ENCODE peak calls at places on chromosomes 16 and 17, in eight cellular contexts. K, W, E, R, U, G, Z and H are unnamed samples.

GRCh38 chr17:27329146-27329805 is 35.4 kb downstream of the WSB1 start:
- DNase-seq in K (no peak), U (no peak), Z (no peak), W (no peak), R (no peak), E (no peak), G (no peak), H (no peak)

GRCh38 chr16:49739381-49739780 is 116.5 kb downstream of the ZNF423 start:
- DNase-seq in R (no peak), U (no peak), Z (no peak), W (no peak), G (no peak), K (peak), E (no peak), H (no peak)

GRCh38 chr17:15498107-15498506 is 30.7 kb upstream of the CDRT4 start:
- DNase-seq in W (no peak), R (no peak), U (peak), G (no peak), Z (no peak), K (no peak), E (no peak), H (peak)

GRCh38 chr16:4081577-4082021 is 34.6 kb downstream of the ADCY9 start:
- DNase-seq in R (no peak), U (no peak), Z (no peak), W (peak), E (no peak), K (no peak), G (no peak), H (no peak)

GRCh38 chr17:56325561-56325960 is 172.3 kb downstream of the ANKFN1 start:
- DNase-seq in E (no peak), Z (no peak), G (no peak), U (no peak), K (no peak), R (no peak), W (no peak), H (no peak)

GRCh38 chr16:75820672-75821071 is 94.4 kb upstream of the CPHXL start:
- DNase-seq in G (no peak), R (no peak), U (no peak), W (no peak), K (no peak), Z (no peak), E (no peak), H (peak)

GRCh38 chr17:6526362-6527152 is 29.8 kb downstream of the PITPNM3 start:
- DNase-seq in R (no peak), W (no peak), Z (no peak), G (no peak), U (peak), K (no peak), E (no peak), H (no peak)

GRCh38 chr16:84194470-84195200 is 3.7 kb downstream of the ADAD2 start:
- DNase-seq in U (no peak), R (no peak), K (no peak), G (no peak), E (no peak), W (no peak), Z (no peak), H (peak)

GRCh38 chr16:47590472-47590871 is 129.3 kb downstream of the PHKB start:
- DNase-seq in G (no peak), K (no peak), U (no peak), Z (no peak), E (no peak), W (no peak), R (no peak), H (no peak)

GRCh38 chr16:22183901-22184614 is 21.8 kb downstream of the SDR42E2 start:
- DNase-seq in W (no peak), Z (peak), U (peak), R (no peak), E (no peak), G (no peak), K (no peak), H (peak)

GRCh38 chr17:3935825-3936355 is 19.6 kb upstream of the P2RX1 start:
- DNase-seq in Z (no peak), E (no peak), U (no peak), G (no peak), W (peak), R (no peak), K (no peak), H (no peak)

GRCh38 chr16:87550510-87550961 is 51.8 kb upstream of the JPH3 start:
- DNase-seq in U (peak), K (peak), W (no peak), E (no peak), R (no peak), Z (peak), G (peak), H (peak)

GRCh38 chr17:40095944-40096791 is 4.2 kb downstream of the NR1D1 start:
- DNase-seq in E (peak), K (no peak), U (no peak), W (no peak), G (no peak), Z (peak), R (no peak), H (no peak)

GRCh38 chr17:8745586-8746500 is 1.2 kb upstream of the CCDC42 start:
- DNase-seq in U (peak), K (peak), R (peak), W (peak), E (peak), Z (peak), G (peak), H (no peak)

GRCh38 chr17:43456661-43457361 is 27.0 kb upstream of the DHX8 start:
- DNase-seq in R (peak), K (peak), G (no peak), Z (no peak), W (no peak), E (peak), U (peak), H (no peak)

GRCh38 chr16:63981639-63982038 is 1140.2 kb downstream of the CDH11 start:
- DNase-seq in E (no peak), G (no peak), Z (no peak), U (no peak), R (no peak), W (no peak), K (no peak), H (no peak)

GRCh38 chr17:17570798-17571716 is 20.5 kb downstream of the PEMT start:
- DNase-seq in R (peak), U (no peak), E (no peak), K (no peak), W (no peak), Z (no peak), G (no peak), H (no peak)

GRCh38 chr16:53152321-53152720 is 97.5 kb downstream of the CHD9 start:
- DNase-seq in W (no peak), G (no peak), R (no peak), E (no peak), K (no peak), U (no peak), Z (no peak), H (no peak)

GRCh38 chr17:2403044-2403443 is 2.2 kb upstream of the MNT start:
- DNase-seq in K (no peak), R (no peak), E (no peak), G (no peak), U (no peak), W (no peak), Z (no peak), H (no peak)

GRCh38 chr16:83439412-83439811 is 368.4 kb upstream of the HSBP1 start:
- DNase-seq in Z (no peak), U (no peak), G (no peak), R (no peak), E (no peak), K (no peak), W (no peak), H (no peak)

GRCh38 chr16:85566502-85567100 is 46.5 kb upstream of the GSE1 start:
- DNase-seq in E (no peak), Z (no peak), R (no peak), W (no peak), K (no peak), U (no peak), G (no peak), H (no peak)
- TF ChIP-seq CTCF in E (no peak), Z (no peak), R (peak), W (no peak), K (no peak), U (peak), G (peak), H (no peak)

DNA sequence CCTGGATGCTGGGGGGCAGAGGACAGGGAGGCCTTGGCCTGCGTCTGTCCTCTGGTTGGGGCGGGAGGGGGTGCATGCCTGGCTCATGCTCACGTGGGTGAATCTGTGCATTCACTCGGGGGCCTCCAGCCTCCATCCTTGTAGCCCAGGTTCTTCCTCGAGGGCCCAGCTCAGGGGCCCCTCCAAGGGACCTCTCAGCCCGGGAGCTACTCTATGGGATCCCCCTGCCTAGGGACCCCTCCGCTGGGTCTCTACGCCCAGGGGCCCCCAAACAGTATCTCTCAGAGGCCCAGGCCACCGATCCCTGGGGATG is 19.7 kb upstream of the C1QL1 start:
- DNase-seq in E (no peak), W (no peak), R (no peak), U (no peak), K (no peak), Z (no peak), G (no peak), H (no peak)
- TF ChIP-seq CTCF in E (no peak), W (no peak), R (no peak), U (no peak), K (no peak), Z (no peak), G (no peak), H (no peak)

DNA sequence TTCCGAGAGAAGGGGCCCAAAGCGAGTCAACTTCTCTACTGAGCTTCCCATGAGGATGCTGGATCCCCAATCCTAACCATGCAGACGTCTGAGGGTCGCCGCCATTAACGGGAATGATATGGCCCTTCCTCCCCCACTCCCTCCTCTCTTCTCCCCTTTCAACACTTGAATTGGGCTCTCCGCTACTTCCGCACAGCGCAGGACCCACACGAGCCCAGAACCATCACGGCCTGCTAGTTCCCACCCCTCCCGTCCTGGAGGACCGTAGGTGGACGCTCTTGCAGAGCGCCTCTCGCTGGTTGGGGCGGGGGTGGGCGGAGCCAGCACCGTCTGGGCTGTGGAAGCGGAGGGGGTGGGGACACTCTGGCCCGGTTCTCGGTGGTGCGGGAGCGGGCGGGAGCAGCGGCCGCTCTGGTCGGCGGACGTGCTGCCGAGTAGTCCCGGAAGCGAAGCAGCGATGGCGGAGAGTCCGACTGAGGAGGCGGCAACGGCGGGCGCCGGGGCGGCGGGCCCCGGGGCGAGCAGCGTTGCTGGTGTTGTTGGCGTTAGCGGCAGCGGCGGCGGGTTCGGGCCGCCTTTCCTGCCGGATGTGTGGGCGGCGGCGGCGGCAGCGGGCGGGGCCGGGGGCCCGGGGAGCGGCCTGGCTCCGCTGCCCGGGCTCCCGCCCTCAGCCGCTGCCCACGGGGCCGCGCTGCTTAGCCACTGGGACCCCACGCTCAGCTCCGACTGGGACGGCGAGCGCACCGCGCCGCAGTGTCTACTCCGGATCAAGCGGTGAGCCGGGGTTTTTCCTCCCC is at the start of gene UBE2Z:
- DNase-seq in U (peak), W (peak), K (peak), Z (peak), G (peak), E (peak), R (peak), H (peak)
- TF ChIP-seq CTCF in U (peak), W (peak), K (no peak), Z (no peak), G (peak), E (peak), R (peak), H (no peak)

GRCh38 chr16:578232-578869 is 8.6 kb downstream of the PIGQ start:
- DNase-seq in Z (no peak), K (no peak), G (no peak), W (no peak), R (no peak), U (no peak), E (no peak), H (no peak)

GRCh38 chr16:576197-576822 is 6.5 kb downstream of the PIGQ start:
- DNase-seq in R (no peak), G (no peak), U (peak), Z (no peak), E (no peak), K (no peak), W (no peak), H (no peak)

GRCh38 chr16:575354-576196 is 5.8 kb downstream of the PIGQ start:
- DNase-seq in R (no peak), W (no peak), U (no peak), E (no peak), G (no peak), Z (no peak), K (no peak), H (no peak)

GRCh38 chr16:577796-578195 is 8.0 kb downstream of the PIGQ start:
- DNase-seq in W (no peak), R (no peak), K (no peak), G (no peak), Z (no peak), E (no peak), U (no peak), H (no peak)

DNA sequence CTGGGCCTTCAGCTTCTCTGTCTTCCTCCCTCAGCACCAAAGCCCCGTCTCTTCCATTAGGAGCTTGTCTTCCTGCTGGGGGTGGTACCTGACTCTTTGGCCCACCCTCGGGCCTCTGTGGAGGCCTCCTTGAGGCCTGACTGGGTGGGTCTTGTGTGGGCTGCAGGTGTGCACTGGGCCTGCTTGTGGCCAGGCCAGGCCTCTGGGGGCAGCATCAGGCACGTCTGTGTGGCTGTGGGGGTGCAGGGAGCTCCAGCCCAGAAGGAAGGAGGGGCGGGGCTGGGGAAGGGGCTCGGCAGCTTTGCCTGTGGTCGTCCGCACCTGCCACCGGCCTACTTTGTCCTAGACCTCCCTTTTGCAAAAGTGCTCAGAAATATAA is 7.0 kb downstream of the PIGQ start:
- DNase-seq in R (no peak), G (no peak), W (no peak), U (no peak), E (no peak), Z (no peak), K (no peak), H (no peak)
- TF ChIP-seq CTCF in R (no peak), G (peak), W (no peak), U (no peak), E (no peak), Z (peak), K (peak), H (peak)

GRCh38 chr17:38402897-38403296 is 25.4 kb upstream of the ARHGAP23 start:
- DNase-seq in K (no peak), G (no peak), E (no peak), W (no peak), Z (no peak), U (no peak), R (no peak), H (no peak)
- TF ChIP-seq CTCF in K (peak), G (no peak), E (no peak), W (peak), Z (peak), U (no peak), R (peak), H (no peak)

DNA sequence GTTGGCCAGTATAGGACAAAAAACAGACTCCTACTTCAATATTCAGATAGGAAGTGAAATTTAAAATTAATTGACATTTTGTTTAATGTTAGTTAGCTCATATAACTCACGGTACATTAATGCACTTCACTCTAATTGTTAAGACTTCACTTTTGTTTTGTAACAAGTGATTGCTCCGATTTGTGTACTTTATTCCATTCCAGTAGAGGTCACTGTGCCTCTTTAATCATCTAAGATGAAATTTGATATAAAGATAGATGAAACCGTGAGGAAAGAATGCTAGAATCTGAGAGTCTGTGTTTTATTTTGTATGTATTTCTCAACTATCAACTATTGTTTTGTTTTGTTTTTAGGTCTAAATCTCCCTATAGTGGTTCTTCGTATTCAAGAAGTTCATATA is 29.0 kb downstream of the RBBP6 start:
- DNase-seq in G (no peak), E (no peak), K (no peak), U (peak), W (no peak), R (no peak), Z (no peak), H (no peak)
- TF ChIP-seq CTCF in G (peak), E (peak), K (peak), U (no peak), W (peak), R (peak), Z (no peak), H (no peak)

DNA sequence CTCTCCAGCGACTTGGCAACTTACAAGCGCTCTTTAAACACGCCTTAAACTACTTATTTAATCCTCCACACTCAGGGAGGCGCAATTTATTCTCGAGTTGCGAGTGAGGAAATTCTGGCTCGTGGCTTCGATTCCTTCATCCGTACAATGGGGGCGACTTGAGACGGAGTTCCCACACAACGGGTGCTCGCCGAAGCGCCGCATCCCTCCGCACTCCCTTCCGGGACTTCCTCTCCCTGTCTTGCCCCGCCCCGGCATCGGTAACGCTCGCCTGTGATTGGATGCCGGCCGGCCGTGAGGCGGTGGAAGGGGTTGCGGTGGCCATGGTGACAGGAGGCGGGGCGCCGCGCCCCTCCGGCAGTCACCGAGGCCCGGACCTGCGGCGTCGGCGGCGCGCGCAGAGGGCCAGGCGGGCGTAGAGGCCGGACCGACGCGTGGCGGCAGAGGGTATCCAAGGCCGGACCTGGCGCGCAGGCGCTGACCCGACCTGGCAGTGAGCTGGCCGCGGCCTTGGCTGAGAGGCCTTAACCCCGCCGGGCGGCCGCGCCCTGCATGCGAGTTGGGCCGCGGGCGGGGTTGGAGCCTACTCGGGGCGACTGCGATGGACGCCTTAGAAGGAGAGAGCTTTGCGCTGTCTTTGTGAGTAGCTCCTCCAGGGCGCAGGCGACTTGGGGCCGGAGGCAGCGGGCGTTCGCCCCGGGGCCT is at the start of gene ARL2BP:
- DNase-seq in U (peak), W (peak), K (peak), R (peak), E (peak), G (peak), Z (peak), H (peak)
- TF ChIP-seq CTCF in U (no peak), W (peak), K (no peak), R (no peak), E (peak), G (no peak), Z (no peak), H (no peak)

GRCh38 chr16:17431904-17432625 is 38.7 kb downstream of the XYLT1 start:
- DNase-seq in R (no peak), G (no peak), Z (no peak), E (no peak), U (no peak), W (no peak), K (no peak), H (no peak)
- TF ChIP-seq CTCF in R (no peak), G (peak), Z (no peak), E (no peak), U (no peak), W (peak), K (no peak), H (no peak)

GRCh38 chr17:66576473-66576872 is 258.4 kb upstream of the CACNG5 start:
- DNase-seq in U (no peak), W (no peak), E (no peak), R (no peak), K (no peak), G (no peak), Z (no peak), H (no peak)
- TF ChIP-seq CTCF in U (no peak), W (no peak), E (no peak), R (no peak), K (no peak), G (no peak), Z (no peak), H (no peak)

GRCh38 chr17:29867643-29868181 is 62.3 kb downstream of the SSH2 start:
- DNase-seq in Z (no peak), K (no peak), R (no peak), E (no peak), U (peak), G (no peak), W (no peak), H (no peak)
- TF ChIP-seq CTCF in Z (peak), K (no peak), R (peak), E (peak), U (no peak), G (no peak), W (peak), H (peak)